ENCODE peak calls at places on chromosomes 12 and 14, in four cellular contexts. I, M, F and C are unnamed samples.

GRCh38 chr12:109740694-109741245 is 27.1 kb downstream of the FAM222A start:
- DNase-seq in I (no peak), F (no peak), M (no peak), C (no peak)

GRCh38 chr12:12358528-12358927 is 1.6 kb downstream of the BORCS5 start:
- DNase-seq in F (no peak), M (no peak), I (no peak), C (no peak)

GRCh38 chr14:32560213-32560857 is 231.2 kb downstream of the AKAP6 start:
- DNase-seq in M (no peak), I (peak), F (peak), C (peak)

GRCh38 chr14:104239866-104240301 is 101.5 kb downstream of the KIF26A start:
- DNase-seq in M (no peak), F (no peak), I (no peak), C (no peak)

GRCh38 chr12:82608706-82609105 is 78.0 kb upstream of the TMTC2 start:
- DNase-seq in I (no peak), M (no peak), F (no peak), C (no peak)

GRCh38 chr14:31159682-31160296 is 47.8 kb downstream of the HECTD1 start:
- DNase-seq in I (no peak), F (no peak), M (no peak), C (no peak)

GRCh38 chr12:16350682-16351081 is 3.2 kb downstream of the MGST1 start:
- DNase-seq in I (peak), F (peak), M (no peak), C (peak)

GRCh38 chr12:2341871-2342270 is 289.1 kb downstream of the CACNA1C start:
- DNase-seq in I (no peak), F (no peak), M (no peak), C (no peak)

GRCh38 chr12:66548338-66549049 is 130.4 kb downstream of the GRIP1 start:
- DNase-seq in M (no peak), I (peak), F (no peak), C (no peak)